ENCODE peak calls at places on chromosomes 7 and 10, in seven cellular contexts. H, Q, B, A, R, O and F are unnamed samples.

GRCh38 chr10:46223626-46224413 is 63.0 kb upstream of the ANTXRL start:
- DNase-seq in H (no peak), Q (no peak), B (no peak), A (no peak), R (no peak), O (no peak), F (no peak)

GRCh38 chr10:88974012-88974411 is 16.6 kb upstream of the FAS start:
- DNase-seq in H (peak), Q (no peak), B (no peak), A (no peak), R (no peak), O (no peak), F (no peak)

GRCh38 chr7:103988468-103989199 is 824 bp downstream of the RELN start:
- DNase-seq in H (no peak), Q (no peak), B (peak), A (peak), R (no peak), O (no peak), F (peak)

GRCh38 chr7:158585721-158586498 is 1.7 kb downstream of the PTPRN2 start:
- DNase-seq in H (no peak), Q (no peak), B (no peak), A (no peak), R (no peak), O (no peak), F (no peak)

GRCh38 chr7:101617451-101618206 is 11.5 kb downstream of the MYL10 start:
- DNase-seq in H (no peak), Q (no peak), B (no peak), A (no peak), R (no peak), O (no peak), F (no peak)

GRCh38 chr10:42632557-42632956 is 5.8 kb downstream of the ZNF33B start:
- DNase-seq in H (no peak), Q (no peak), B (no peak), A (no peak), R (no peak), O (no peak), F (no peak)

GRCh38 chr10:70132098-70133029 is at the start of gene AIFM2:
- DNase-seq in H (peak), Q (peak), B (peak), A (peak), R (peak), O (peak), F (peak)

GRCh38 chr7:158828343-158829020 is 827 bp downstream of the ESYT2 start:
- DNase-seq in H (no peak), Q (no peak), B (peak), A (peak), R (peak), O (peak), F (peak)

GRCh38 chr10:129756912-129757861 is 206.9 kb downstream of the EBF3 start:
- DNase-seq in H (no peak), Q (no peak), B (no peak), A (peak), R (peak), O (no peak), F (no peak)

GRCh38 chr7:140904081-140904480 is 20.6 kb downstream of the BRAF start:
- DNase-seq in H (peak), Q (no peak), B (no peak), A (no peak), R (no peak), O (no peak), F (no peak)

DNA sequence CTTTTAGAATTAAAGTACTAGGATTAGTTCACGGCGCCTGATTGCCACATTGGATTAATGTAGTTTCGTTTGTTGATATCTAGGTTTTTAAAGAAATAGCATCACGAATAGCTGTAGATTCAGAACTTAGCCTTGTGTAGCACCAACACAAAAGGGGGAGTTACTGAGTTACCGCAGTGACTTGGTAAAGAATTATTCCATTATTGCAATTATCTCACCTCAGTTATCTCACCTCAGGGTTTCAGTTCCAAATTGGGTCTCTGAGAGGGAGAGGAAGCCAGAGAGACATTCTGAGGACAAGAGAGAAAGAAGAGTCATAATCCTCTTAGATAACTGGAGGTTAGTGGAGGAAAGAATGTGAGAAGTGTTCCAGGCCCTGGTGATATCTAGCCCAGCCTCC is 84.3 kb upstream of the HECW1 start:
- DNase-seq in H (no peak), Q (no peak), B (peak), A (no peak), R (no peak), O (no peak), F (no peak)
- H2BK120ac ChIP-seq in H (no peak), Q (no peak), B (no peak), A (no peak), R (no peak), O (no peak), F (no peak)

GRCh38 chr7:151633516-151633812 is 113.8 kb upstream of the RHEB start:
- DNase-seq in H (no peak), Q (no peak), B (no peak), A (no peak), R (no peak), O (no peak), F (no peak)
- H4K8ac ChIP-seq in H (no peak), Q (no peak), B (no peak), A (no peak), R (no peak), O (no peak), F (no peak)

DNA sequence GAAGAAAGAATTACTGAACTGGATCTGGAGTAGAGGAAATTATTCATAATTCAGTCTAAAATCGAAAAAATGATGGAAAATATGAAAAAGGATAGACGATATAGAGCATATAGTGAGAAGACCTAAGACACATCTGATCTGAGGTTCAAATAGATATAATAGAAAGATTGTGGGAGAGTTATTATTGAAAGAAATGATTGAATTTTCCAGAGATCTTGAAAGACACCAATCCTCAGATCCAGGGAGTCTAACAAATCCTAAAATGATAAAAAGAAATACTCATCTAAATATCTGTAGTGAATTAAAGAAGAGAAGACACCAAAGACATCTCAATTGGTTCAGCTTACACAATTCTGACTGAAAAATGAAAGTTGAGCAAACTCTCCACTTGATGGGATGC is 12.9 kb downstream of the TCAF1 start:
- DNase-seq in H (no peak), Q (no peak), B (no peak), A (no peak), R (no peak), O (no peak), F (no peak)
- H2BK120ac ChIP-seq in H (no peak), Q (no peak), B (no peak), A (no peak), R (no peak), O (no peak), F (no peak)

GRCh38 chr10:13987472-13987871 is 343.3 kb downstream of the FRMD4A start:
- DNase-seq in H (peak), Q (peak), B (no peak), A (no peak), R (no peak), O (peak), F (no peak)
- H4K8ac ChIP-seq in H (peak), Q (peak), B (no peak), A (no peak), R (no peak), O (no peak), F (no peak)